ENCODE peak calls at places on chromosomes 16 and 17, in ten cellular contexts. H is NCI-H2171; E is cerebellar nuclear complex; G is PC-3; R is tibial nerve; K is H1; D is activated CD8-positive, alpha-beta memory T cell treated with anti-CD3 and anti-CD28 coated beads for 1 hour; S is IMR-90; V is fibroblast of mammary gland; Y is C1 segment of cervical spinal cord. U is an unnamed sample.

GRCh38 chr17:59108400-59109102 is 1.9 kb upstream of the TRIM37 start:
- DNase-seq in E (no peak), H (no peak), V (peak), Y (no peak), R (no peak), G (no peak), K (no peak), D (no peak), S (no peak), U (no peak)

GRCh38 chr17:67076290-67076689 is 31.9 kb downstream of the CACNG1 start:
- DNase-seq in E (no peak), Y (no peak), D (no peak), H (no peak), R (no peak), K (no peak), G (no peak), V (no peak), S (no peak), U (no peak)

GRCh38 chr16:57622361-57623250 is 5.8 kb upstream of the ADGRG1 start:
- DNase-seq in G (no peak), H (no peak), R (no peak), K (no peak), Y (no peak), E (no peak), D (no peak), S (no peak), V (no peak), U (no peak)

GRCh38 chr17:49834118-49834743 is 13.6 kb downstream of the TAC4 start:
- DNase-seq in S (peak), Y (no peak), V (peak), K (no peak), R (no peak), G (no peak), E (no peak), D (no peak), H (no peak), U (no peak)

GRCh38 chr16:48182979-48183537 is 27.3 kb upstream of the ABCC12 start:
- DNase-seq in E (no peak), H (peak), D (no peak), K (no peak), R (no peak), Y (no peak), V (no peak), G (no peak), S (no peak), U (no peak)

GRCh38 chr17:1197379-1197778 is 17.6 kb upstream of the ABR start:
- DNase-seq in R (peak), S (peak), E (no peak), Y (no peak), K (no peak), V (peak), H (no peak), D (no peak), G (no peak), U (no peak)

GRCh38 chr17:41322264-41322902 is 6.9 kb upstream of the KRTAP17-1 start:
- DNase-seq in S (peak), V (peak), K (no peak), H (no peak), Y (no peak), D (no peak), E (no peak), G (peak), R (peak), U (peak)

GRCh38 chr17:43341705-43342600 is 56.8 kb upstream of the ARL4D start:
- DNase-seq in V (peak), D (no peak), E (no peak), K (no peak), S (peak), R (no peak), Y (no peak), H (no peak), G (peak), U (no peak)

GRCh38 chr17:48012151-48012520 is 25.5 kb downstream of the COPZ2 start:
- DNase-seq in R (no peak), E (no peak), K (no peak), D (peak), H (peak), S (no peak), G (peak), Y (no peak), V (no peak), U (peak)

GRCh38 chr17:64240741-64241347 is 22.2 kb downstream of the TEX2 start:
- DNase-seq in V (peak), E (no peak), S (peak), R (peak), K (no peak), G (peak), D (no peak), H (no peak), Y (peak), U (no peak)

GRCh38 chr16:22372882-22373661 is 1.3 kb downstream of the CDR2 start:
- DNase-seq in R (no peak), K (no peak), Y (no peak), D (no peak), V (no peak), G (peak), E (no peak), H (no peak), S (no peak), U (no peak)

GRCh38 chr17:31390426-31390747 is 1.1 kb upstream of the RAB11FIP4 start:
- DNase-seq in Y (no peak), E (no peak), G (no peak), K (no peak), S (no peak), H (no peak), D (no peak), V (no peak), R (no peak), U (no peak)

GRCh38 chr17:61158372-61158771 is 241.3 kb upstream of the TBX2 start:
- DNase-seq in V (no peak), D (no peak), S (no peak), E (no peak), Y (no peak), G (no peak), K (no peak), R (no peak), H (no peak), U (no peak)

GRCh38 chr17:19329839-19330238 is 32.7 kb downstream of the B9D1 start:
- DNase-seq in V (no peak), R (no peak), Y (no peak), H (no peak), D (no peak), E (no peak), K (no peak), S (no peak), G (no peak), U (no peak)

GRCh38 chr16:56936491-56936890 is 4.5 kb downstream of the HERPUD1 start:
- DNase-seq in Y (no peak), D (no peak), S (no peak), R (no peak), V (no peak), E (no peak), G (no peak), K (no peak), H (no peak), U (peak)

GRCh38 chr17:51147641-51148040 is 5.7 kb upstream of the NME1 start:
- DNase-seq in D (no peak), V (no peak), K (no peak), Y (no peak), H (no peak), R (no peak), S (peak), G (peak), E (no peak), U (no peak)

GRCh38 chr16:31267332-31268032 is 7.7 kb downstream of the ITGAM start:
- DNase-seq in V (no peak), E (no peak), S (no peak), Y (no peak), R (no peak), G (peak), D (no peak), H (no peak), K (no peak), U (no peak)

GRCh38 chr17:13030459-13031305 is 12.9 kb upstream of the ELAC2 start:
- DNase-seq in H (no peak), V (peak), G (peak), R (peak), K (no peak), E (no peak), S (peak), D (peak), Y (peak), U (peak)

GRCh38 chr16:9566099-9566498 is 474.7 kb downstream of the HAPSTR1 start:
- DNase-seq in R (no peak), S (no peak), K (no peak), D (no peak), G (no peak), H (no peak), Y (no peak), E (no peak), V (no peak), U (no peak)

GRCh38 chr16:49875812-49876715 is 20.2 kb upstream of the ZNF423 start:
- DNase-seq in E (no peak), R (no peak), Y (no peak), H (no peak), K (no peak), G (no peak), S (no peak), D (no peak), V (no peak), U (no peak)

GRCh38 chr16:67514382-67514828 is 14.2 kb upstream of the RIPOR1 start:
- DNase-seq in Y (no peak), R (peak), V (peak), K (no peak), D (peak), E (no peak), S (peak), G (peak), H (peak), U (peak)

GRCh38 chr16:23952128-23953041 is 116.6 kb downstream of the PRKCB start:
- DNase-seq in Y (peak), V (peak), E (no peak), S (peak), R (peak), G (no peak), D (no peak), K (no peak), H (no peak), U (no peak)

GRCh38 chr17:14381606-14382005 is 80.7 kb downstream of the HS3ST3B1 start:
- DNase-seq in S (no peak), E (no peak), K (no peak), Y (no peak), R (no peak), V (no peak), H (no peak), G (no peak), D (no peak), U (no peak)

GRCh38 chr17:15451681-15452080 is 15.7 kb downstream of the CDRT4 start:
- DNase-seq in K (no peak), G (no peak), D (no peak), S (no peak), V (no peak), R (no peak), Y (no peak), E (no peak), H (no peak), U (no peak)

GRCh38 chr17:38659415-38659814 is 15.3 kb downstream of the EPOP start:
- DNase-seq in K (no peak), D (no peak), E (no peak), H (no peak), R (no peak), Y (no peak), S (no peak), G (no peak), V (no peak), U (no peak)

GRCh38 chr16:1707193-1707790 is 1.3 kb downstream of the MAPK8IP3 start:
- DNase-seq in K (no peak), E (no peak), R (no peak), H (no peak), D (no peak), Y (peak), V (no peak), G (peak), S (peak), U (no peak)

GRCh38 chr16:66988197-66988788 is at the start of gene CES4A:
- DNase-seq in Y (no peak), G (peak), V (peak), H (no peak), D (no peak), E (no peak), R (peak), S (peak), K (no peak), U (no peak)

GRCh38 chr17:78027121-78027520 is 68.6 kb downstream of the TNRC6C start:
- DNase-seq in H (no peak), R (no peak), E (no peak), V (no peak), G (no peak), Y (no peak), D (no peak), S (no peak), K (no peak), U (no peak)

GRCh38 chr16:84907575-84907974 is 87.8 kb downstream of the CRISPLD2 start:
- DNase-seq in K (no peak), D (no peak), V (peak), G (no peak), R (peak), Y (no peak), E (no peak), H (no peak), S (peak), U (no peak)

GRCh38 chr17:73286863-73287296 is 24.9 kb downstream of the CDC42EP4 start:
- DNase-seq in R (no peak), D (no peak), V (peak), G (peak), Y (no peak), S (peak), K (no peak), E (no peak), H (no peak), U (no peak)